ENCODE peak calls at places on chromosomes 4 and X, in ten cellular contexts. C is OCI-LY7, V is right atrium auricular region, N is choroid plexus epithelial cell, Z is brain microvascular endothelial cell, O is NB4, T is MM.1S, U is fibroblast of lung, L is dorsolateral prefrontal cortex, X is lower lobe of right lung. B is an unnamed sample.

GRCh38 chr4:173448103-173448502 is 49.2 kb upstream of the SCRG1 start:
- DNase-seq in C (no peak), V (no peak), N (peak), Z (no peak), O (no peak), T (no peak), U (peak), L (peak), X (no peak), B (peak)

GRCh38 chr4:80710748-80711451 is 319.6 kb upstream of the BMP3 start:
- DNase-seq in C (no peak), V (no peak), N (no peak), Z (no peak), O (no peak), T (no peak), U (no peak), L (no peak), X (no peak), B (no peak)

GRCh38 chr4:82934441-82934840 is 33.9 kb downstream of the THAP9 start:
- DNase-seq in C (no peak), V (no peak), N (no peak), Z (no peak), O (no peak), T (no peak), U (no peak), L (no peak), X (no peak), B (no peak)

GRCh38 chr4:133385161-133385954 is 236.3 kb downstream of the PCDH10 start:
- DNase-seq in C (no peak), V (no peak), N (no peak), Z (no peak), O (no peak), T (no peak), U (peak), L (no peak), X (no peak), B (no peak)

GRCh38 chr4:119039779-119040178 is 95.9 kb upstream of the MYOZ2 start:
- DNase-seq in C (peak), V (no peak), N (peak), Z (no peak), O (peak), T (no peak), U (no peak), L (no peak), X (no peak), B (no peak)

GRCh38 chr4:55012363-55013255 is 112.8 kb downstream of the KDR start:
- DNase-seq in C (no peak), V (no peak), N (peak), Z (no peak), O (no peak), T (no peak), U (no peak), L (no peak), X (no peak), B (no peak)

GRCh38 chrX:112664928-112665327 is 14.8 kb downstream of the LHFPL1 start:
- DNase-seq in C (no peak), V (no peak), N (no peak), Z (no peak), O (no peak), T (no peak), U (no peak), L (no peak), X (no peak), B (no peak)

GRCh38 chr4:88629826-88630225 is 37.5 kb downstream of the HERC3 start:
- DNase-seq in C (no peak), V (no peak), N (no peak), Z (no peak), O (no peak), T (no peak), U (peak), L (no peak), X (no peak), B (no peak)

GRCh38 chr4:2484993-2485392 is 16.1 kb downstream of the RNF4 start:
- DNase-seq in C (peak), V (peak), N (peak), Z (no peak), O (peak), T (peak), U (peak), L (peak), X (peak), B (peak)

GRCh38 chr4:4299006-4299405 is 9.0 kb downstream of the ZBTB49 start:
- DNase-seq in C (no peak), V (no peak), N (no peak), Z (no peak), O (no peak), T (no peak), U (no peak), L (no peak), X (no peak), B (no peak)

GRCh38 chr4:155371432-155372043 is 5.2 kb downstream of the MAP9 start:
- DNase-seq in C (peak), V (no peak), N (peak), Z (no peak), O (peak), T (peak), U (peak), L (no peak), X (no peak), B (peak)

GRCh38 chr4:71209161-71209560 is 129.7 kb upstream of the SLC4A4 start:
- DNase-seq in C (no peak), V (no peak), N (peak), Z (peak), O (no peak), T (no peak), U (peak), L (no peak), X (no peak), B (peak)

GRCh38 chrX:68832101-68832416 is 3.2 kb downstream of the EFNB1 start:
- DNase-seq in C (peak), V (peak), N (peak), Z (peak), O (peak), T (no peak), U (peak), L (peak), X (peak), B (peak)

GRCh38 chr4:26163425-26164362 is 157.1 kb upstream of the RBPJ start:
- DNase-seq in C (no peak), V (peak), N (no peak), Z (no peak), O (no peak), T (no peak), U (no peak), L (no peak), X (no peak), B (no peak)

GRCh38 chrX:154486052-154486395 is 391 bp downstream of the UBL4A start:
- DNase-seq in C (peak), V (no peak), N (no peak), Z (no peak), O (peak), T (peak), U (no peak), L (no peak), X (no peak), B (no peak)

GRCh38 chrX:113124693-113125092 is 284.1 kb upstream of the AMOT start:
- DNase-seq in C (no peak), V (no peak), N (no peak), Z (no peak), O (no peak), T (no peak), U (no peak), L (no peak), X (no peak), B (no peak)

GRCh38 chr4:107824367-107825071 is at the start of gene SGMS2:
- DNase-seq in C (no peak), V (peak), N (peak), Z (peak), O (peak), T (peak), U (peak), L (peak), X (peak), B (peak)

DNA sequence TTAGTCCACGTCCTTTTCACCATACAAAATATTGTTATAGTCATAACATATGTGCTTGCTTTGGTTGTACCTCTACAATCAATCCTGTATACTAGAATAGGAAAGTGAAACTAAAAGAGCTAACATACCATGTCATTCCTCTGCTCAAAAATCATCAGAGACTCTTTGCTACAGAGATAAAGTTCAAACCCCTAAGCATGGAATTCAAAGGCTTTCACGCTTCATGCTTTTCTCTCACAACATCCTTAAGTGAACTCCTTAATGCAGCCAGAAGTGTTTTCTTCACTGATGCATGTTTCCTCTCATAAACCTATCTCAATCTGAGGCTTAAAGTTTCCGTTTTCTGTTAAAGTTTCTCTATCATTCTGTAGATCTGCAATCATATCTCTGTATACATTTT is 744.6 kb upstream of the IGFBP7 start:
- DNase-seq in C (no peak), V (no peak), N (no peak), Z (no peak), O (no peak), T (peak), U (no peak), L (no peak), X (no peak), B (no peak)
- H3K4me3 ChIP-seq in C (no peak), V (no peak), N (no peak), Z (no peak), O (no peak), T (peak), U (no peak), L (peak), X (peak), B (no peak)

DNA sequence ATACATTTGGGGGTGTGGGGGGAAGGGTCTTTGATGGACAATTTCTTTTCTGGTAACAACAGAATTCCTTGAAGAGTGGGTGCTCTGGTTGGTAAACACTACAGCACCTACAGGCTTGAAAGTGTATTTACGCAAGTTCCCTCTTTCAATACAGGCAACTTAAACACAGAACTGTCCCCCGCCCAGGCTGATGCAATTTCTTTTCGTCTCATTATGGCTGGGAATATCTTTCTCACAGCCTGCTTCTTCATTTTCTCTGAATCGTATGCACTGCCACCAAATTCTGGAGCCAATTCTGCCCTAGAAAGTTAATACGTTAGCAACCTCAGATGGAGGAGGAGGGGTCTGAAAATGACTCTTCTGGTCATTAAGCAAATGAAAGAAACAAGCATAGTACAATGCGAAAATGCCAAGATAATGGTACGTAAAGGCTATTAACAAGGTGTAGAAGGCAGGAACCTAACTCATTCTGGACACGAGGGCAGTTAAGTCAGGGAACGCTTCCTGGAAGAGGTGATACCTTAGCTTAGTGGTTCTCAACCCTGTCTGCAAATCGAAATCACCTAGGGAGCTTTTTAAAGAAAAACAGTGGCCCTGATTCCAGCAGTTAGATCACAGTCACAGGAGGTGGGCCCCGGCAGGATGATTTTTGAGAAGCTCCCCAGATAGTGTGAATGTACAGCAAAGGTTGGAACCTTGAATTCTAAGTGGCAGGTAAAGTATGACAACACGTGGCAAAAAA is 1.0 kb downstream of the AGA start:
- DNase-seq in C (peak), V (no peak), N (peak), Z (no peak), O (peak), T (peak), U (peak), L (no peak), X (peak), B (peak)
- TF ChIP-seq CTCF in C (peak), V (no peak), N (peak), Z (peak), O (peak), T (peak), U (peak), L (no peak), X (peak), B (no peak)

DNA sequence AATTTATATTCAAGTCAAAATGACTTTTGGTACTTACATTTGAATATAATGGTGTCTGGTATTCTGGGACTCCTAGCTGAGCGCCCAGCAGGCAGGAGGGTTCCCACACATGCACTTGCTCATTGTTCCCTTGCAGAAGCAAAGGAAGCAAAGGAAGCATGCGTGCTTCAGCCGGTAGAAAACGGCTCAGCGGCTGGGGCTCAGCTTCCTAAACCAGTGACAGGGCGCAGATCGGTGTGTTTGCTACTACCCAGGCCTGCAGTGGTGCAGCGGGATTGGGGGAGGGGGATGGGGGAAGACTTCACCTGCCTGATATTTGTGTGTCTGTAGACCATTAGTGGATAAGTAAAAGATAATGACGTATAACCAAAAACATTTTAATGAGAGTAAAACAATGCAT is 978.3 kb upstream of the TENM3 start:
- DNase-seq in C (no peak), V (no peak), N (no peak), Z (no peak), O (no peak), T (no peak), U (no peak), L (no peak), X (no peak), B (no peak)
- H3K4me3 ChIP-seq in C (no peak), V (no peak), N (no peak), Z (no peak), O (no peak), T (no peak), U (no peak), L (no peak), X (no peak), B (no peak)

DNA sequence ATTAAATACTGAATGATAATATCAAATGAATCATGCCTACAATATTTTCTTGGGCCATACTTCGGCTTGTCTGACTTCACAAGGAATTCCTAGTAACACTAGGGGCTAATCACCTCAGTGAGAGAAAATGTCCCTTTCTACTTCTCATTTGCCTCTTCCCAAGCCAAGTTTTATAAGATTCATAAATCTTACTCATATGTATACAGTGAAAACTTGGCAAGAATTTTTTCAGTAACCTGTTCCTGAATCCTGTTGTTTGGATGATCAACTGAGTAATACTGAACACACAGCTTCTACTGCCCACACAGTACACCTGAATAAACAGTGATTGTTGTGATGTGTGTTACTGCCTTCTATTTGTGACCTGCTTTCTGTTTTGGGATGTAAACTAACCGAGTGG is 16.5 kb downstream of the TMPRSS11E start:
- DNase-seq in C (no peak), V (no peak), N (no peak), Z (no peak), O (no peak), T (no peak), U (peak), L (no peak), X (no peak), B (no peak)
- TF ChIP-seq CTCF in C (no peak), V (no peak), N (no peak), Z (no peak), O (no peak), T (no peak), U (no peak), L (no peak), X (no peak), B (no peak)

B was measured in fibroblast of pulmonary artery.